ENCODE peak calls at places on chromosomes 3 and 15, in four cellular contexts. X is T-cell, D is fibroblast of mammary gland, L is omental fat pad. B is an unnamed sample.

GRCh38 chr3:53691885-53692284 is 154.3 kb downstream of the CHDH start:
- DNase-seq in X (no peak), D (no peak), L (no peak), B (no peak)

GRCh38 chr3:72347819-72348319 is 500.4 kb downstream of the SHQ1 start:
- DNase-seq in X (peak), D (no peak), L (no peak), B (no peak)

GRCh38 chr15:92655178-92655995 is at the start of gene FAM174B:
- DNase-seq in X (peak), D (peak), L (no peak), B (peak)

GRCh38 chr3:150180349-150180748 is 209.7 kb upstream of the PFN2 start:
- DNase-seq in X (no peak), D (peak), L (no peak), B (no peak)

GRCh38 chr3:99910752-99911151 is 93.1 kb downstream of the CMSS1 start:
- DNase-seq in X (no peak), D (no peak), L (no peak), B (no peak)

GRCh38 chr3:125281411-125281810 is 68.9 kb upstream of the SLC12A8 start:
- DNase-seq in X (no peak), D (no peak), L (no peak), B (no peak)

GRCh38 chr3:161349529-161350278 is 21.6 kb downstream of the SPTSSB start:
- DNase-seq in X (no peak), D (peak), L (no peak), B (no peak)

GRCh38 chr15:55588818-55589122 is 625 bp upstream of the PYGO1 start:
- DNase-seq in X (no peak), D (no peak), L (no peak), B (no peak)

GRCh38 chr3:45210308-45211038 is 15.6 kb downstream of the TMEM158 start:
- DNase-seq in X (peak), D (peak), L (peak), B (peak)